ENCODE peak calls at places on chromosomes 12 and 14, in five cellular contexts. R is endothelial cell of umbilical vein, B is HCT116, M is HepG2, I is A549. J is an unnamed sample.
A peak's percentile ranks its signal among the peaks of the same experiment; 100 is the strongest.

GRCh38 chr14:75205586-75205985 is 29.2 kb upstream of the TMED10 start:
- DNase-seq in M (no peak), B (no peak), R (peak; percentile 82), I (no peak), J (peak; percentile 83)

GRCh38 chr12:45893240-45893639 is 97.1 kb downstream of the SCAF11 start:
- DNase-seq in M (peak; percentile 13), I (peak; percentile 45), R (no peak), B (peak; percentile 10), J (peak; percentile 41)

GRCh38 chr12:119802472-119802871 is 74.6 kb downstream of the CIT start:
- DNase-seq in R (no peak), M (no peak), B (no peak), I (no peak), J (no peak)

GRCh38 chr14:77342726-77343397 is 22.0 kb downstream of the GSTZ1 start:
- DNase-seq in I (no peak), M (no peak), B (no peak), R (no peak), J (no peak)

GRCh38 chr12:50302686-50303085 is 19.4 kb upstream of the LIMA1 start:
- DNase-seq in I (no peak), B (no peak), M (no peak), R (no peak), J (no peak)

GRCh38 chr12:93657076-93657475 is 20.1 kb upstream of the CRADD start:
- DNase-seq in B (no peak), I (no peak), R (no peak), M (no peak), J (peak; percentile 14)

GRCh38 chr12:42130670-42131402 is 13.8 kb downstream of the GXYLT1 start:
- DNase-seq in B (no peak), M (no peak), I (no peak), R (peak; percentile 61), J (peak; percentile 68)

GRCh38 chr12:66071556-66071955 is 59.0 kb downstream of the LLPH start:
- DNase-seq in I (no peak), M (no peak), B (no peak), R (no peak), J (no peak)

GRCh38 chr14:94331462-94331861 is 8.3 kb upstream of the SERPINA6 start:
- DNase-seq in M (no peak), B (no peak), I (no peak), R (no peak), J (no peak)

GRCh38 chr12:124240493-124240892 is 54.4 kb upstream of the RFLNA start:
- DNase-seq in R (peak; percentile 9), I (peak; percentile 35), M (no peak), B (peak; percentile 39), J (peak; percentile 60)

GRCh38 chr12:48159976-48160525 is 2.7 kb upstream of the ASB8 start:
- DNase-seq in R (no peak), M (no peak), B (no peak), I (no peak), J (no peak)

GRCh38 chr14:91257328-91258020 is 13.0 kb upstream of the GPR68 start:
- DNase-seq in R (no peak), B (no peak), I (peak; percentile 10), M (no peak), J (no peak)

GRCh38 chr12:62123721-62124203 is 136.4 kb upstream of the USP15 start:
- DNase-seq in R (peak; percentile 31), M (peak; percentile 31), I (peak; percentile 72), B (peak; percentile 49), J (peak; percentile 60)

GRCh38 chr14:72591401-72591800 is 302.5 kb downstream of the DPF3 start:
- DNase-seq in R (no peak), I (no peak), B (no peak), M (no peak), J (no peak)

GRCh38 chr12:50119387-50119786 is 7.4 kb downstream of the COX14 start:
- DNase-seq in R (no peak), B (no peak), I (no peak), M (no peak), J (no peak)

GRCh38 chr12:54253240-54253639 is 26.7 kb downstream of the CBX5 start:
- DNase-seq in I (no peak), M (no peak), R (no peak), B (no peak), J (no peak)

GRCh38 chr12:89731614-89732013 is 23.0 kb upstream of the ATP2B1 start:
- DNase-seq in B (no peak), I (no peak), R (no peak), M (no peak), J (peak; percentile 67)

GRCh38 chr14:96409701-96410100 is 17.8 kb downstream of the AK7 start:
- DNase-seq in I (no peak), B (peak; percentile 71), M (peak; percentile 62), R (peak; percentile 20), J (no peak)

GRCh38 chr14:106491851-106492250 is 965.5 kb downstream of the TMEM121 start:
- DNase-seq in M (no peak), R (no peak), B (no peak), I (peak; percentile 50), J (peak; percentile 7)

GRCh38 chr14:74634481-74634880 is 22.4 kb upstream of the LTBP2 start:
- DNase-seq in M (no peak), B (no peak), I (no peak), R (no peak), J (no peak)

GRCh38 chr12:111055181-111055880 is 135.0 kb upstream of the MYL2 start:
- DNase-seq in I (no peak), R (no peak), M (no peak), B (no peak), J (no peak)

GRCh38 chr12:42129595-42130204 is 15.0 kb downstream of the GXYLT1 start:
- DNase-seq in B (peak; percentile 61), R (peak; percentile 86), M (peak; percentile 63), I (peak; percentile 78), J (peak; percentile 68)

GRCh38 chr14:86296173-86296572 is 766.2 kb downstream of the FLRT2 start:
- DNase-seq in M (no peak), I (no peak), B (no peak), R (no peak), J (no peak)

GRCh38 chr14:86961106-86961716 is 1031.8 kb downstream of the GALC start:
- DNase-seq in R (no peak), M (peak; percentile 9), I (peak; percentile 18), B (no peak), J (peak; percentile 37)

GRCh38 chr12:67671892-67672291 is 23.3 kb downstream of the DYRK2 start:
- DNase-seq in M (no peak), R (no peak), I (no peak), B (no peak), J (no peak)

GRCh38 chr14:36070056-36071043 is 106.2 kb downstream of the PTCSC3 start:
- DNase-seq in I (peak; percentile 82), M (peak; percentile 84), B (peak; percentile 55), R (peak; percentile 47), J (peak; percentile 63)

GRCh38 chr12:118537481-118537917 is 161.1 kb downstream of the SUDS3 start:
- DNase-seq in R (no peak), B (no peak), M (no peak), I (no peak), J (no peak)

GRCh38 chr12:46217686-46218508 is 50.9 kb downstream of the SLC38A1 start:
- DNase-seq in I (no peak), M (no peak), R (no peak), B (no peak), J (peak; percentile 96)

GRCh38 chr14:79971330-79971729 is 240.0 kb downstream of the DIO2 start:
- DNase-seq in B (no peak), M (no peak), I (peak; percentile 3), R (no peak), J (no peak)

GRCh38 chr14:85531594-85532391 is 1.8 kb downstream of the FLRT2 start:
- DNase-seq in B (no peak), R (peak; percentile 92), M (no peak), I (peak; percentile 79), J (no peak)

GRCh38 chr12:25422241-25422640 is 130.8 kb downstream of the LMNTD1 start:
- DNase-seq in I (no peak), B (no peak), M (no peak), R (no peak), J (no peak)

GRCh38 chr12:75446857-75447256 is 33.7 kb upstream of the GLIPR1 start:
- DNase-seq in R (peak; percentile 52), I (peak; percentile 13), B (no peak), M (no peak), J (no peak)

GRCh38 chr12:126768517-126768916 is 1498.5 kb upstream of the TMEM132C start:
- DNase-seq in M (no peak), I (no peak), B (no peak), R (no peak), J (no peak)

GRCh38 chr12:70248916-70249315 is 5.7 kb downstream of the CNOT2 start:
- DNase-seq in I (no peak), R (no peak), B (no peak), M (no peak), J (no peak)

GRCh38 chr12:6614513-6615177 is 7.5 kb upstream of the CHD4 start:
- DNase-seq in I (peak; percentile 54), R (no peak), B (no peak), M (no peak), J (no peak)
- TF ChIP-seq CTCF in I (no peak), R (no peak), B (peak; percentile 42), M (peak; percentile 27), J (no peak)

DNA sequence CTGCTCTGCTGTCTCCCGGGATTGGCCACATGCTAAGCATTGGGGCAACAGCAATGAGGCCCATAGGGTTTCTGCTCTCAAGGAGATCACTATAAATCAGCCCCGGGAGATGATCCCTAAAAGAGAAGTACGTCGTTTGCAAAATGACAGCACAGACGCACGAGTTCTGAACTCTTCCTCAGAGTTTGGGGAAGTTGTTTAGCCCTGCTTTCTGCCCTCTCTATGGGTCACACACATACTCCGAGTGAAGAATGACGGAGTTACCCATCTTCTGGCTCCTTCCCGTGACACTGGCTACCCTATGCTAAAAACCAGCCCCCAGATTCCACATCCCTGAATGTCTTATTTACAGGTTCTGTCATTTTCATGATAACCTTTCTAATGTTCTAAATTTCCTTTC is 258.0 kb upstream of the PLEKHG7 start:
- DNase-seq in B (no peak), I (no peak), M (no peak), R (no peak), J (peak; percentile 73)
- TF ChIP-seq POLR2A in B (no peak), I (no peak), M (no peak), R (no peak), J (no peak)

DNA sequence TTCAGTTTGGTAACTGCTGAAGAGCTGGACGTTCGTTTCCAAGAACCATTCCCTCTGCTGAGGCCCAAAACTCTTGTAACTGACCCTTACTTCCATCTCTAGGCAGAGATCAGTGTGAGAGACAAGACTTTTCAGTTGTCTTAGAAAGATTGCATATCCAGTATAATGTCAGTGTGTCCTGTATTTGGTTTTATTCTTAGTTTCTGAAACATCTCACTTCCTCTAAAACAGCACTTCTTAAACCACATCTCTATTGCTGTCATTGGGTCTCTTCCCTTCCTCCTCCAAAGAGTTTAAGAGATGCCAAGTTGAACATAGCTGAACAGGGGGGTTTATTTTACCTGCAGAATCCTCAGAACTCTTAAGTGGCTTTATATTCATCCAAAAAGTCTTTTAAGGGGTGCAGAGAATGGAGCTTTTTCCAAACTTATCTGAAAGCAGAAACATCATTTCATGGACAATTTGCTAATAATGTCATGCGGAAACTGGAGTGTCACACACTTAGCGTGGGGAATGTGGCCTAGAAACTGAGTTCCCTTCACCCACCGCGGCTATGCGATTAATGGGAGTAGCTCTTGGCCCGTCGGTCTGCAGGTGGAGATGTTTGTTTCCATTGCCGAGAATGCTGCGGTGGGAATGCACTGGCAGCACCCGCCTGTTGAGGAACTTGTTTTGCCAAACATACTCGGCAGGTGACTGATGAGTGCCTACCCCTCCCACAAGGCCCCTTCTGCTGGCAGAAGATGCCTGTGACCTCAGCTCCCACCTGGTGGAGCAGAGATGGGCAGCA is 148.2 kb downstream of the ADGRD1 start:
- DNase-seq in I (no peak), B (no peak), R (no peak), M (no peak), J (peak; percentile 42)
- TF ChIP-seq MAX in I (no peak), B (no peak), R (no peak), M (no peak), J (no peak)

GRCh38 chr12:56839489-56840442 is 76.6 kb downstream of the HSD17B6 start:
- DNase-seq in M (peak; percentile 41), B (peak; percentile 48), I (peak; percentile 65), R (peak; percentile 45), J (peak; percentile 71)
- TF ChIP-seq CTCF in M (peak; percentile 90), B (peak; percentile 82), I (peak; percentile 83), R (peak; percentile 66), J (peak; percentile 93)

J was measured in NB4.